ENCODE peak calls at places on chromosomes 12 and 14, in eight cellular contexts. P, Z, O, C, E, I, Y and R are unnamed samples.

GRCh38 chr12:7064516-7064915 is 4.0 kb downstream of the C1S start:
- DNase-seq in E (no peak), C (no peak), I (no peak), Y (peak; percentile 53), O (no peak), Z (no peak), P (no peak), R (no peak)

GRCh38 chr12:91140660-91141045 is 29.4 kb upstream of the LUM start:
- DNase-seq in I (no peak), Z (no peak), C (no peak), E (no peak), O (no peak), Y (peak; percentile 82), P (no peak), R (no peak)

GRCh38 chr14:24092110-24092959 is 1.8 kb upstream of the PCK2 start:
- DNase-seq in I (peak; percentile 66), O (no peak), Y (no peak), Z (no peak), E (no peak), P (no peak), C (peak; percentile 65), R (no peak)

GRCh38 chr14:35287481-35288013 is 4.6 kb upstream of the PSMA6 start:
- DNase-seq in E (no peak), Y (peak; percentile 38), P (no peak), I (no peak), C (peak; percentile 59), Z (no peak), O (no peak), R (no peak)

GRCh38 chr12:20345866-20346265 is 22.5 kb upstream of the PDE3A start:
- DNase-seq in Z (no peak), O (no peak), P (no peak), I (no peak), Y (no peak), E (no peak), C (no peak), R (no peak)

GRCh38 chr14:96145116-96145864 is 59.3 kb upstream of the BDKRB2 start:
- DNase-seq in Z (no peak), I (no peak), Y (peak; percentile 78), C (no peak), P (no peak), E (no peak), O (no peak), R (no peak)

GRCh38 chr14:59543873-59544272 is 32.7 kb downstream of the CCDC175 start:
- DNase-seq in I (no peak), Y (no peak), P (no peak), C (no peak), O (no peak), Z (no peak), E (no peak), R (no peak)

GRCh38 chr12:57469334-57470164 is 10.0 kb downstream of the GLI1 start:
- DNase-seq in Y (no peak), E (no peak), P (no peak), Z (no peak), C (no peak), O (no peak), I (no peak), R (no peak)

GRCh38 chr14:35808076-35808657 is 928 bp downstream of the RALGAPA1 start:
- DNase-seq in I (no peak), O (peak; percentile 18), E (no peak), P (no peak), Y (peak; percentile 12), Z (no peak), C (peak; percentile 38), R (peak; percentile 62)

GRCh38 chr14:56816575-56817391 is 6.5 kb upstream of the OTX2 start:
- DNase-seq in C (no peak), O (peak; percentile 58), Y (no peak), P (no peak), E (no peak), I (no peak), Z (no peak), R (no peak)

GRCh38 chr14:64388533-64389243 is 535 bp downstream of the MTHFD1 start:
- DNase-seq in P (peak; percentile 91), E (no peak), Z (peak; percentile 27), I (no peak), Y (peak; percentile 22), C (peak; percentile 38), O (peak; percentile 44), R (peak; percentile 44)

DNA sequence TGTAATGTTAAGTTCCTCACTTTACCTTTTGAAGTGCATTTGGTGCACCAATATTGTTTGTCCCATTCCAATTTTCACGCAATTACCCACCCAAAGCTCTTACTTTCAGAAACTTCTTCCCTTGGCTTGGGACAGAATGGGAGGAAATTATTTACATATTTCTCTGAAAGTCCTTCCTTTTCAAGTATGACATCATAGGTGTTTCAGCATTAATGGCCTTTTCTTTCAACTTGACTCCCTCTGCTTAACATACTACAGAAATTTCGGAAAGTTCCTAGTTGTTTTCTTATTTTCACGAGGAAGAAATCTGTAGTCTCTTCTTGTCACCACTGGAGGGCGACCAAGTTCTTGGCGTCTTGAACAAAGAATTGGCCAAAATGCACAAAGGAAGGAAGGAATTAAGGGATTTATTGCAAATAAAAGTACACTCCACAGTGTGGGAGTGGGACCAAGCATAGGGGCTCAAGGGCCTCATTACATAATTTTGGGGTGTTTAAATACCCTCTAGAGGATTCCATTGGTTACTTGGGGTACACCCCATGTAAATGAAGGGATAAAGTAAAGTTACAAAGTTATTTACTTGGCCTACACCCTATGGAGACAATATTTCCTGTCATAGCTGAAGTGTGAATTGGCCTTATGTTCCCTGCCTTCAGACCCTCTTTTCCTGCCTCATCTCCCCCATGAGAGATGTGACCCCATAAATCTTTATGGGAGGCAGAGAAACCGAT is 70.5 kb downstream of the RPL10L start:
- DNase-seq in O (peak; percentile 39), C (no peak), Y (peak; percentile 41), Z (no peak), P (no peak), E (no peak), I (no peak), R (peak; percentile 10)
- TF ChIP-seq CTCF in O (peak; percentile 65), C (peak; percentile 33), Y (peak; percentile 58), Z (no peak), P (no peak), E (peak; percentile 17), I (no peak), R (peak; percentile 37)

DNA sequence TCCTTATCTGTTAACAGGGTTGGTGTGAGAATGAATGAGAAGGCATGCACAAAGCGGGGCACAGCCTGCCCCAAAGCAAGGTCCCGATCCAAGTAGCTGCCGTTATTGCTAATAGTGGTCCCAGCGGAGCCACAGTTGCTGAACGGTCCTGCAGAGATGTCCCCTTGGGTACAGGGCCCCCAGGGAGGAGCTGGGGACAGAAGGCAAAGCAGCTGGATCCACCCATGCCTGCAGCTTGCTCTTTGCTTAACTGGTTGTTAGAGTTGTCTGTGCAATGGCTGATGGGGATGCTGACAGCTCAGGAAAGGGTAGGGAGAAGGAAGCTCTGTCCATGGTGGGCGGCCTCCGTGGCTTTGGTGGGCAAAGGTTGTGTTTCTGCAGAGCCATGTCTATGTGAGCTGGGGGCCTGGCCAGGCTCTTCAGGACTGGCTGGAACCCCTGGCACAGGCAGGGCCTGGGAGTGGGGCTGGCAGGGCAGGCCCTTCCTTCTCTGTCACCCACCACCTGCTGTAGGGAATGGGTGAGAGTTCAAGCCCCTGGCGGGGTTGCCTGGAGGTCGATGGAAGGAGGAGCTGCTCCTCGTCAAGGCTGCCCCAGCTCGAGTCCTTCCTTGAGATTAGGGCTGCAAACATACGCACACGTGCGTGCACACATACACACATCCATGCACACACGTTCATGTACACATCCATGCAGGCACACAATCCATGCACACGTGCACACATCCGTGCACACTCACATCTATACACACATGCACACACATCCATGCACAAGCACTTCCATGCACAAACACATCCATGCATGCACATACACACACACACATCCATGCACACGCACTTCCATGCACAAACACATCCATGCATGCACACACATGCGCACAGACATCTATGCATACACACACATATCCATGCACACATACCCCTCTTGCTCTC is 35.4 kb downstream of the NOC4L start:
- DNase-seq in Z (peak; percentile 11), Y (no peak), C (no peak), E (no peak), P (no peak), O (no peak), I (no peak), R (no peak)
- TF ChIP-seq CTCF in Z (no peak), Y (no peak), C (no peak), E (no peak), P (no peak), O (no peak), I (no peak), R (no peak)

DNA sequence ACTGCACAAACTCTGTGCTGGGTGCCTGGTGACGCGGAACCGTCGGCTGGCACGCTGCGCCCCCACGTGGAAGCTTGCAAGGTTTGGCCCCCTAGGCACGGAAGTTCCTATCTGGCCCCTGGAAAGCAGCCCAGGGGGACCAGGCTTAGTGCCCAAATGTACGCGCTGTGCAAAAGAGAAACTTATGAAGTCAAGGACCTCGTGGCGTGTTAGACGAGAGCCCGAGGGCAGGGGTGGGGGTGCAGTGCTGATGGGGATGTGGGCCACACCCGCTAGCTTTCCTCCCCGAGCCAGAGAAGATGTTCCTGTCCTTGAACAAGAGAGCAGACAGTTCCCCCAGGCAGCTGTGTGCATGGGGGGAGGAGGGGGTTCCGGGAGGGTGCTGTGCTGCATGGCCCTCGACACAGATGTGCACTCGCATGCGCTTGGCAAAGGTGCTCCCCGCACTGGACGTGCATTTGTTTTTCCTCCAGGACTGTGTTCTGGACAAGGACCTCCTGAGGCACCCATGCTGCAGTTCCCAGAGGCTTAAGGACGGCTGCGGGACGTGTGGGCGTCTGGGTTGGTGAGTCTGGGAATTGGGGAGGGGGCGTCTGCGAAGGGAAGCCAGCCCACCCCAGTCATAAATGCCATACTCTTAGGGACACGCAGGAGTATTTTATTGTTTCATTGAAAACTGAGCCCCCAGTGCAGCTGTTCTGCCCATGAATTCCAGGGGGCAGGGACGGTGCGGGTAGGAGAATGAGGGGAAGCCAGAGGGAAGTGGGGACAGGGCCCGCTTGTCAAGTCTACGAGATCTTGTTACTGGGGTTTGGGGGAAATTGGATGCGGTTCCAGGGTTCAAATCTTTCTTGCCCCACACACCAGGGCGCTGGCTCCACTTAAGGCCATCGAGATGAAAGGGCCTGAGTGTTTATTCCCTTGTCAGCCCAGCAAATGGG is 80.0 kb downstream of the NTF3 start:
- DNase-seq in I (no peak), P (peak; percentile 84), O (peak; percentile 58), C (no peak), E (no peak), Y (no peak), Z (peak; percentile 27), R (peak; percentile 25)
- TF ChIP-seq CTCF in I (no peak), P (no peak), O (peak; percentile 42), C (peak; percentile 23), E (peak; percentile 50), Y (no peak), Z (peak; percentile 43), R (no peak)

GRCh38 chr12:116298578-116298977 is 21.1 kb upstream of the MED13L start:
- DNase-seq in I (no peak), E (no peak), Y (no peak), Z (no peak), P (no peak), O (no peak), C (no peak), R (no peak)

GRCh38 chr12:116297224-116297834 is 19.8 kb upstream of the MED13L start:
- DNase-seq in O (no peak), Y (no peak), Z (no peak), P (no peak), E (no peak), I (no peak), C (no peak), R (no peak)

GRCh38 chr12:116293687-116294463 is 16.4 kb upstream of the MED13L start:
- DNase-seq in O (no peak), E (no peak), Y (no peak), P (no peak), I (no peak), Z (no peak), C (no peak), R (no peak)

GRCh38 chr12:116294464-116295002 is 17.0 kb upstream of the MED13L start:
- DNase-seq in Y (no peak), Z (no peak), C (no peak), I (no peak), P (no peak), E (no peak), O (no peak), R (no peak)

GRCh38 chr12:116295327-116296263 is 18.1 kb upstream of the MED13L start:
- DNase-seq in Y (no peak), Z (no peak), C (no peak), I (no peak), P (no peak), E (no peak), O (no peak), R (no peak)
- TF ChIP-seq CTCF in Y (no peak), Z (no peak), C (no peak), I (no peak), P (no peak), E (no peak), O (no peak), R (no peak)